ENCODE peak calls at places on chromosomes 6 and 20, in six cellular contexts. L is GM23248; B is CD4-positive, alpha-beta T cell; T is effector CD4-positive, alpha-beta T cell; A is COR-L47; M is WERI-Rb-1. E is an unnamed sample.

GRCh38 chr6:11006060-11006459 is 38.0 kb downstream of the ELOVL2 start:
- DNase-seq in L (peak; percentile 51), B (no peak), T (no peak), A (peak; percentile 38), M (no peak), E (no peak)

GRCh38 chr6:6689413-6690143 is 101.1 kb downstream of the LY86 start:
- DNase-seq in L (peak; percentile 82), B (no peak), T (no peak), A (no peak), M (no peak), E (no peak)

GRCh38 chr20:62723351-62723750 is 14.7 kb downstream of the NTSR1 start:
- DNase-seq in L (no peak), B (no peak), T (no peak), A (peak; percentile 61), M (peak; percentile 57), E (peak; percentile 48)

GRCh38 chr6:87244380-87244779 is 78.0 kb upstream of the SMIM8 start:
- DNase-seq in L (no peak), B (no peak), T (no peak), A (no peak), M (no peak), E (no peak)

GRCh38 chr6:11432713-11433450 is 104.7 kb upstream of the TMEM170B start:
- DNase-seq in L (peak; percentile 84), B (no peak), T (no peak), A (no peak), M (no peak), E (no peak)

GRCh38 chr20:17557675-17558006 is 12.2 kb upstream of the DSTN start:
- DNase-seq in L (peak; percentile 93), B (no peak), T (no peak), A (no peak), M (no peak), E (peak; percentile 59)

GRCh38 chr20:24959591-24960301 is 10.7 kb downstream of the CST7 start:
- DNase-seq in L (no peak), B (no peak), T (no peak), A (no peak), M (no peak), E (peak; percentile 17)

GRCh38 chr6:73581293-73581692 is 60.5 kb upstream of the EEF1A1 start:
- DNase-seq in L (no peak), B (no peak), T (no peak), A (no peak), M (no peak), E (no peak)

GRCh38 chr6:122388945-122389344 is 10.5 kb upstream of the HSF2 start:
- DNase-seq in L (no peak), B (no peak), T (no peak), A (peak; percentile 16), M (no peak), E (no peak)

GRCh38 chr6:145372671-145373123 is 362.6 kb downstream of the EPM2A start:
- DNase-seq in L (peak; percentile 59), B (no peak), T (no peak), A (no peak), M (no peak), E (peak; percentile 33)

GRCh38 chr6:84428300-84428907 is 201.0 kb upstream of the CEP162 start:
- DNase-seq in L (peak; percentile 76), B (no peak), T (no peak), A (peak; percentile 41), M (peak; percentile 69), E (peak; percentile 38)

GRCh38 chr6:658244-658643 is 1.3 kb upstream of the HUS1B start:
- DNase-seq in L (peak; percentile 35), B (no peak), T (no peak), A (no peak), M (no peak), E (no peak)

GRCh38 chr6:447381-448165 is 56.0 kb downstream of the IRF4 start:
- DNase-seq in L (no peak), B (no peak), T (no peak), A (no peak), M (peak; percentile 8), E (no peak)

GRCh38 chr6:149150999-149151398 is 166.5 kb upstream of the TAB2 start:
- DNase-seq in L (peak; percentile 10), B (no peak), T (no peak), A (no peak), M (no peak), E (no peak)

GRCh38 chr6:126633362-126633761 is 293.4 kb downstream of the CENPW start:
- DNase-seq in L (no peak), B (no peak), T (no peak), A (no peak), M (no peak), E (no peak)

GRCh38 chr6:11053307-11053706 is 9.2 kb upstream of the ELOVL2 start:
- DNase-seq in L (no peak), B (no peak), T (no peak), A (no peak), M (no peak), E (no peak)

E was measured in stomach.